ENCODE peak calls at places on chromosome 18, in five cellular contexts. One of them, this sample, is unnamed.

GRCh38 chr18:78935406-78935805 is 44.2 kb upstream of the SALL3 start:
- DNase-seq in frontal cortex: no peak
- DNase-seq in MM.1S: no peak
- DNase-seq in NCI-H446: no peak
- DNase-seq in progenitor cell of endocrine pancreas: no peak
- DNase-seq in this sample: no peak

GRCh38 chr18:38025433-38026038 is 459.9 kb upstream of the CELF4 start:
- DNase-seq in frontal cortex: no peak
- DNase-seq in MM.1S: no peak
- DNase-seq in NCI-H446: no peak
- DNase-seq in progenitor cell of endocrine pancreas: no peak
- DNase-seq in this sample: no peak

GRCh38 chr18:35756506-35757117 is 175.1 kb downstream of the GALNT1 start:
- DNase-seq in frontal cortex: peak
- DNase-seq in MM.1S: peak
- DNase-seq in NCI-H446: peak
- DNase-seq in progenitor cell of endocrine pancreas: peak
- DNase-seq in this sample: no peak

GRCh38 chr18:13576598-13576997 is 149.8 kb downstream of the FAM210A start:
- DNase-seq in frontal cortex: no peak
- DNase-seq in MM.1S: no peak
- DNase-seq in NCI-H446: no peak
- DNase-seq in progenitor cell of endocrine pancreas: no peak
- DNase-seq in this sample: no peak

GRCh38 chr18:57258131-57258777 is 94.1 kb upstream of the ST8SIA3 start:
- DNase-seq in frontal cortex: no peak
- DNase-seq in MM.1S: no peak
- DNase-seq in NCI-H446: no peak
- DNase-seq in progenitor cell of endocrine pancreas: no peak
- DNase-seq in this sample: no peak

GRCh38 chr18:53131001-53131400 is 791.0 kb downstream of the DCC start:
- DNase-seq in frontal cortex: no peak
- DNase-seq in MM.1S: no peak
- DNase-seq in NCI-H446: no peak
- DNase-seq in progenitor cell of endocrine pancreas: no peak
- DNase-seq in this sample: no peak

GRCh38 chr18:35467624-35468016 is 30.1 kb downstream of the INO80C start:
- DNase-seq in frontal cortex: no peak
- DNase-seq in MM.1S: no peak
- DNase-seq in NCI-H446: no peak
- DNase-seq in progenitor cell of endocrine pancreas: no peak
- DNase-seq in this sample: no peak

GRCh38 chr18:5894613-5895299 is 566 bp downstream of the TMEM200C start:
- DNase-seq in frontal cortex: peak
- DNase-seq in MM.1S: no peak
- DNase-seq in NCI-H446: no peak
- DNase-seq in progenitor cell of endocrine pancreas: peak
- DNase-seq in this sample: no peak

GRCh38 chr18:8034674-8035073 is 467.6 kb downstream of the PTPRM start:
- DNase-seq in frontal cortex: no peak
- DNase-seq in MM.1S: no peak
- DNase-seq in NCI-H446: no peak
- DNase-seq in progenitor cell of endocrine pancreas: no peak
- DNase-seq in this sample: no peak

GRCh38 chr18:61556316-61556715 is 223.1 kb downstream of the CDH20 start:
- DNase-seq in frontal cortex: no peak
- DNase-seq in MM.1S: no peak
- DNase-seq in NCI-H446: no peak
- DNase-seq in progenitor cell of endocrine pancreas: no peak
- DNase-seq in this sample: no peak

GRCh38 chr18:22606563-22607283 is 189.0 kb upstream of the CTAGE1 start:
- DNase-seq in frontal cortex: no peak
- DNase-seq in MM.1S: no peak
- DNase-seq in NCI-H446: no peak
- DNase-seq in progenitor cell of endocrine pancreas: no peak
- DNase-seq in this sample: no peak

GRCh38 chr18:23143871-23144270 is 8.6 kb downstream of the CABLES1 start:
- DNase-seq in frontal cortex: no peak
- DNase-seq in MM.1S: no peak
- DNase-seq in NCI-H446: no peak
- DNase-seq in progenitor cell of endocrine pancreas: no peak
- DNase-seq in this sample: no peak

GRCh38 chr18:39191058-39191457 is 1625.5 kb upstream of the CELF4 start:
- DNase-seq in frontal cortex: no peak
- DNase-seq in MM.1S: no peak
- DNase-seq in NCI-H446: no peak
- DNase-seq in progenitor cell of endocrine pancreas: no peak
- DNase-seq in this sample: no peak

GRCh38 chr18:48333563-48333962 is 75.6 kb downstream of the ZBTB7C start:
- DNase-seq in frontal cortex: no peak
- DNase-seq in MM.1S: no peak
- DNase-seq in NCI-H446: no peak
- DNase-seq in progenitor cell of endocrine pancreas: no peak
- DNase-seq in this sample: no peak

GRCh38 chr18:3059272-3059671 is 46.3 kb upstream of the LPIN2 start:
- DNase-seq in frontal cortex: no peak
- DNase-seq in MM.1S: no peak
- DNase-seq in NCI-H446: no peak
- DNase-seq in progenitor cell of endocrine pancreas: no peak
- DNase-seq in this sample: no peak

GRCh38 chr18:37668971-37669747 is 103.6 kb upstream of the CELF4 start:
- DNase-seq in frontal cortex: no peak
- DNase-seq in MM.1S: no peak
- DNase-seq in NCI-H446: no peak
- DNase-seq in progenitor cell of endocrine pancreas: no peak
- DNase-seq in this sample: no peak

GRCh38 chr18:56085561-56085960 is 497.6 kb upstream of the TCF4 start:
- DNase-seq in frontal cortex: no peak
- DNase-seq in MM.1S: no peak
- DNase-seq in NCI-H446: no peak
- DNase-seq in progenitor cell of endocrine pancreas: no peak
- DNase-seq in this sample: peak

GRCh38 chr18:78430171-78430857 is 549.3 kb upstream of the SALL3 start:
- DNase-seq in frontal cortex: no peak
- DNase-seq in MM.1S: no peak
- DNase-seq in NCI-H446: no peak
- DNase-seq in progenitor cell of endocrine pancreas: no peak
- DNase-seq in this sample: no peak

GRCh38 chr18:25435462-25435782 is 83.5 kb upstream of the ZNF521 start:
- DNase-seq in frontal cortex: no peak
- DNase-seq in MM.1S: no peak
- DNase-seq in NCI-H446: no peak
- DNase-seq in progenitor cell of endocrine pancreas: no peak
- DNase-seq in this sample: no peak

GRCh38 chr18:9019135-9019534 is 83.4 kb upstream of the NDUFV2 start:
- DNase-seq in frontal cortex: no peak
- DNase-seq in MM.1S: no peak
- DNase-seq in NCI-H446: no peak
- DNase-seq in progenitor cell of endocrine pancreas: no peak
- DNase-seq in this sample: no peak

GRCh38 chr18:3839481-3840075 is 389.6 kb downstream of the TGIF1 start:
- DNase-seq in frontal cortex: no peak
- DNase-seq in MM.1S: no peak
- DNase-seq in NCI-H446: no peak
- DNase-seq in progenitor cell of endocrine pancreas: no peak
- DNase-seq in this sample: no peak

GRCh38 chr18:10519366-10519765 is 6.5 kb upstream of the NAPG start:
- DNase-seq in frontal cortex: no peak
- DNase-seq in MM.1S: no peak
- DNase-seq in NCI-H446: no peak
- DNase-seq in progenitor cell of endocrine pancreas: no peak
- DNase-seq in this sample: no peak

GRCh38 chr18:58788971-58789797 is 75.5 kb upstream of the ZNF532 start:
- DNase-seq in frontal cortex: no peak
- DNase-seq in MM.1S: no peak
- DNase-seq in NCI-H446: no peak
- DNase-seq in progenitor cell of endocrine pancreas: no peak
- DNase-seq in this sample: no peak

GRCh38 chr18:59419386-59419785 is 60.3 kb upstream of the LMAN1 start:
- DNase-seq in frontal cortex: no peak
- DNase-seq in MM.1S: no peak
- DNase-seq in NCI-H446: no peak
- DNase-seq in progenitor cell of endocrine pancreas: no peak
- DNase-seq in this sample: no peak

GRCh38 chr18:394997-395383 is 105.5 kb downstream of the COLEC12 start:
- DNase-seq in frontal cortex: no peak
- DNase-seq in MM.1S: no peak
- DNase-seq in NCI-H446: no peak
- DNase-seq in progenitor cell of endocrine pancreas: no peak
- DNase-seq in this sample: peak

GRCh38 chr18:79480171-79480981 is 84.6 kb downstream of the NFATC1 start:
- DNase-seq in frontal cortex: no peak
- DNase-seq in MM.1S: no peak
- DNase-seq in NCI-H446: no peak
- DNase-seq in progenitor cell of endocrine pancreas: no peak
- DNase-seq in this sample: no peak

GRCh38 chr18:55780591-55781071 is 192.6 kb upstream of the TCF4 start:
- DNase-seq in frontal cortex: no peak
- DNase-seq in MM.1S: no peak
- DNase-seq in NCI-H446: no peak
- DNase-seq in progenitor cell of endocrine pancreas: no peak
- DNase-seq in this sample: no peak